ENCODE peak calls at places on chromosomes 5 and 9, in four cellular contexts. U is left ventricle myocardium superior; I is activated naive CD8-positive, alpha-beta T cell treated with anti-CD3 and anti-CD28 coated beads, Interleukin-2, amount 10 ng/mL, durations not matched to agents 7 days and 5 days; Y is activated CD4-positive, alpha-beta T cell treated with anti-CD3 and anti-CD28 coated beads for 36 hours. D is an unnamed sample.
A peak's percentile ranks its signal among the peaks of the same experiment; 100 is the strongest.

GRCh38 chr5:168055982-168056381 is 235.5 kb upstream of the WWC1 start:
- ATAC-seq in I (no peak), Y (no peak), U (peak; percentile 80), D (no peak)

GRCh38 chr9:126773004-126773607 is 31.7 kb upstream of the ZBTB43 start:
- ATAC-seq in I (peak; percentile 36), Y (peak; percentile 47), U (no peak), D (no peak)

GRCh38 chr9:120486347-120486746 is 93.6 kb downstream of the CDK5RAP2 start:
- ATAC-seq in I (no peak), Y (no peak), U (peak; percentile 21), D (no peak)

GRCh38 chr5:142798099-142798768 is 28.1 kb downstream of the ARHGAP26 start:
- ATAC-seq in Y (peak; percentile 9), U (peak; percentile 66), I (peak; percentile 66), D (peak; percentile 72)

GRCh38 chr5:1672396-1672795 is 127.2 kb downstream of the MRPL36 start:
- ATAC-seq in Y (no peak), U (no peak), I (no peak), D (no peak)

GRCh38 chr5:16095612-16096011 is 84.0 kb downstream of the MARCHF11 start:
- ATAC-seq in Y (no peak), U (peak; percentile 48), I (no peak), D (no peak)

GRCh38 chr9:113687107-113687679 is 188.9 kb upstream of the ZNF618 start:
- ATAC-seq in I (no peak), U (no peak), Y (no peak), D (no peak)

GRCh38 chr9:91164724-91165520 is 196.8 kb downstream of the AUH start:
- ATAC-seq in I (peak; percentile 86), U (peak; percentile 59), Y (peak; percentile 80), D (peak; percentile 60)

GRCh38 chr5:173055042-173055721 is 970 bp upstream of the CREBRF start:
- ATAC-seq in I (no peak), U (no peak), Y (no peak), D (no peak)